ENCODE peak calls at places on chromosomes 16 and 17, in five cellular contexts. One of them, this sample, is unnamed.

GRCh38 chr16:75203106-75203505 is 3.9 kb downstream of the CTRB2 start:
- DNase-seq in right lobe of liver: peak; percentile 9
- DNase-seq in skeletal muscle cell: no peak
- DNase-seq in activated CD8-positive, alpha-beta T cell treated with anti-CD3 and anti-CD28 coated beads for 36 hours: no peak
- DNase-seq in HS-27A: no peak
- DNase-seq in this sample: no peak

GRCh38 chr16:5412721-5413120 is 315.1 kb upstream of the EEF2KMT start:
- DNase-seq in right lobe of liver: no peak
- DNase-seq in skeletal muscle cell: no peak
- DNase-seq in activated CD8-positive, alpha-beta T cell treated with anti-CD3 and anti-CD28 coated beads for 36 hours: no peak
- DNase-seq in HS-27A: no peak
- DNase-seq in this sample: peak; percentile 19

GRCh38 chr17:2718150-2718938 is 6.8 kb upstream of the CLUH start:
- DNase-seq in right lobe of liver: no peak
- DNase-seq in skeletal muscle cell: no peak
- DNase-seq in activated CD8-positive, alpha-beta T cell treated with anti-CD3 and anti-CD28 coated beads for 36 hours: no peak
- DNase-seq in HS-27A: no peak
- DNase-seq in this sample: no peak

GRCh38 chr17:78684026-78684425 is 98.0 kb downstream of the CYTH1 start:
- DNase-seq in right lobe of liver: no peak
- DNase-seq in skeletal muscle cell: no peak
- DNase-seq in activated CD8-positive, alpha-beta T cell treated with anti-CD3 and anti-CD28 coated beads for 36 hours: no peak
- DNase-seq in HS-27A: no peak
- DNase-seq in this sample: no peak

GRCh38 chr16:51155901-51156810 is 5.1 kb upstream of the SALL1 start:
- DNase-seq in right lobe of liver: no peak
- DNase-seq in skeletal muscle cell: no peak
- DNase-seq in activated CD8-positive, alpha-beta T cell treated with anti-CD3 and anti-CD28 coated beads for 36 hours: no peak
- DNase-seq in HS-27A: no peak
- DNase-seq in this sample: no peak

GRCh38 chr16:54933281-54934150 is 2.9 kb downstream of the IRX5 start:
- DNase-seq in right lobe of liver: no peak
- DNase-seq in skeletal muscle cell: no peak
- DNase-seq in activated CD8-positive, alpha-beta T cell treated with anti-CD3 and anti-CD28 coated beads for 36 hours: no peak
- DNase-seq in HS-27A: no peak
- DNase-seq in this sample: no peak

GRCh38 chr16:78177927-78178326 is 78.5 kb downstream of the WWOX start:
- DNase-seq in right lobe of liver: no peak
- DNase-seq in skeletal muscle cell: no peak
- DNase-seq in activated CD8-positive, alpha-beta T cell treated with anti-CD3 and anti-CD28 coated beads for 36 hours: no peak
- DNase-seq in HS-27A: no peak
- DNase-seq in this sample: no peak

GRCh38 chr16:53358884-53359283 is 75.4 kb upstream of the RBL2 start:
- DNase-seq in right lobe of liver: no peak
- DNase-seq in skeletal muscle cell: no peak
- DNase-seq in activated CD8-positive, alpha-beta T cell treated with anti-CD3 and anti-CD28 coated beads for 36 hours: no peak
- DNase-seq in HS-27A: no peak
- DNase-seq in this sample: no peak

GRCh38 chr17:74528491-74529199 is 2.6 kb downstream of the CD300LB start:
- DNase-seq in right lobe of liver: no peak
- DNase-seq in skeletal muscle cell: no peak
- DNase-seq in activated CD8-positive, alpha-beta T cell treated with anti-CD3 and anti-CD28 coated beads for 36 hours: no peak
- DNase-seq in HS-27A: no peak
- DNase-seq in this sample: peak; percentile 8

GRCh38 chr17:33750943-33751701 is 458.0 kb upstream of the ASIC2 start:
- DNase-seq in right lobe of liver: peak; percentile 63
- DNase-seq in skeletal muscle cell: peak; percentile 17
- DNase-seq in activated CD8-positive, alpha-beta T cell treated with anti-CD3 and anti-CD28 coated beads for 36 hours: peak; percentile 80
- DNase-seq in HS-27A: no peak
- DNase-seq in this sample: peak; percentile 71